ENCODE peak calls at places on chromosomes 5 and 9, in four cellular contexts. One of them, this sample, is unnamed.

GRCh38 chr9:11417782-11418181 is 805.0 kb upstream of the PTPRD start:
- DNase-seq in HCT116: no peak
- DNase-seq in K562: no peak
- DNase-seq in SK-N-SH: no peak
- DNase-seq in this sample: no peak

GRCh38 chr5:5105531-5105930 is 34.6 kb upstream of the ADAMTS16 start:
- DNase-seq in HCT116: no peak
- DNase-seq in K562: no peak
- DNase-seq in SK-N-SH: no peak
- DNase-seq in this sample: no peak

GRCh38 chr9:121360975-121361374 is 9.1 kb downstream of the STOM start:
- DNase-seq in HCT116: no peak
- DNase-seq in K562: no peak
- DNase-seq in SK-N-SH: no peak
- DNase-seq in this sample: no peak

GRCh38 chr9:36827593-36827992 is 206.5 kb downstream of the PAX5 start:
- DNase-seq in HCT116: no peak
- DNase-seq in K562: no peak
- DNase-seq in SK-N-SH: no peak
- DNase-seq in this sample: no peak

GRCh38 chr9:129140397-129141065 is 29.3 kb downstream of the PTPA start:
- DNase-seq in HCT116: no peak
- DNase-seq in K562: peak; percentile 63
- DNase-seq in SK-N-SH: peak; percentile 68
- DNase-seq in this sample: peak; percentile 56

GRCh38 chr5:38468202-38468656 is 88.2 kb downstream of the LIFR start:
- DNase-seq in HCT116: peak; percentile 16
- DNase-seq in K562: no peak
- DNase-seq in SK-N-SH: no peak
- DNase-seq in this sample: peak; percentile 50

GRCh38 chr5:67901816-67902496 is 313.6 kb upstream of the PIK3R1 start:
- DNase-seq in HCT116: no peak
- DNase-seq in K562: no peak
- DNase-seq in SK-N-SH: no peak
- DNase-seq in this sample: no peak

GRCh38 chr5:170132642-170133448 is 27.1 kb downstream of the FOXI1 start:
- DNase-seq in HCT116: no peak
- DNase-seq in K562: no peak
- DNase-seq in SK-N-SH: peak; percentile 57
- DNase-seq in this sample: no peak

GRCh38 chr5:1913578-1913977 is 30.9 kb upstream of the IRX4 start:
- DNase-seq in HCT116: no peak
- DNase-seq in K562: no peak
- DNase-seq in SK-N-SH: no peak
- DNase-seq in this sample: no peak

GRCh38 chr9:37373621-37374020 is 48.9 kb upstream of the GRHPR start:
- DNase-seq in HCT116: no peak
- DNase-seq in K562: no peak
- DNase-seq in SK-N-SH: no peak
- DNase-seq in this sample: no peak

GRCh38 chr9:128731691-128732090 is 7.8 kb upstream of the ZDHHC12 start:
- DNase-seq in HCT116: no peak
- DNase-seq in K562: no peak
- DNase-seq in SK-N-SH: no peak
- DNase-seq in this sample: no peak

GRCh38 chr5:144467795-144468194 is 297.1 kb downstream of the KCTD16 start:
- DNase-seq in HCT116: peak; percentile 8
- DNase-seq in K562: no peak
- DNase-seq in SK-N-SH: peak; percentile 20
- DNase-seq in this sample: peak; percentile 35

GRCh38 chr5:137218471-137218870 is 280.7 kb downstream of the SPOCK1 start:
- DNase-seq in HCT116: no peak
- DNase-seq in K562: no peak
- DNase-seq in SK-N-SH: no peak
- DNase-seq in this sample: no peak

GRCh38 chr9:104750185-104750762 is 2.8 kb downstream of the NIPSNAP3A start:
- DNase-seq in HCT116: no peak
- DNase-seq in K562: no peak
- DNase-seq in SK-N-SH: no peak
- DNase-seq in this sample: no peak

GRCh38 chr9:134205636-134206316 is 41.4 kb upstream of the RNU6ATAC start:
- DNase-seq in HCT116: no peak
- DNase-seq in K562: peak; percentile 54
- DNase-seq in SK-N-SH: peak; percentile 70
- DNase-seq in this sample: no peak

GRCh38 chr9:37297592-37297991 is 124.9 kb upstream of the GRHPR start:
- DNase-seq in HCT116: no peak
- DNase-seq in K562: no peak
- DNase-seq in SK-N-SH: no peak
- DNase-seq in this sample: no peak

GRCh38 chr5:36357391-36357790 is 55.7 kb upstream of the RANBP3L start:
- DNase-seq in HCT116: no peak
- DNase-seq in K562: no peak
- DNase-seq in SK-N-SH: no peak
- DNase-seq in this sample: no peak

GRCh38 chr5:110872200-110872599 is 133.4 kb downstream of the SLC25A46 start:
- DNase-seq in HCT116: no peak
- DNase-seq in K562: no peak
- DNase-seq in SK-N-SH: no peak
- DNase-seq in this sample: no peak

GRCh38 chr5:166948679-166949078 is 1342.8 kb upstream of the WWC1 start:
- DNase-seq in HCT116: no peak
- DNase-seq in K562: no peak
- DNase-seq in SK-N-SH: no peak
- DNase-seq in this sample: no peak

GRCh38 chr5:145495741-145496140 is 339.4 kb downstream of the PRELID2 start:
- DNase-seq in HCT116: peak; percentile 89
- DNase-seq in K562: no peak
- DNase-seq in SK-N-SH: no peak
- DNase-seq in this sample: peak; percentile 2

GRCh38 chr5:134289509-134290113 is 63.7 kb upstream of the PPP2CA start:
- DNase-seq in HCT116: peak; percentile 83
- DNase-seq in K562: peak; percentile 69
- DNase-seq in SK-N-SH: peak; percentile 69
- DNase-seq in this sample: peak; percentile 84

GRCh38 chr5:72633649-72634048 is 126.4 kb upstream of the ZNF366 start:
- DNase-seq in HCT116: no peak
- DNase-seq in K562: peak; percentile 26
- DNase-seq in SK-N-SH: no peak
- DNase-seq in this sample: no peak

GRCh38 chr5:168670881-168671575 is 91.9 kb upstream of the PANK3 start:
- DNase-seq in HCT116: no peak
- DNase-seq in K562: peak; percentile 39
- DNase-seq in SK-N-SH: no peak
- DNase-seq in this sample: no peak

GRCh38 chr5:168674893-168675482 is 95.8 kb upstream of the PANK3 start:
- DNase-seq in HCT116: no peak
- DNase-seq in K562: no peak
- DNase-seq in SK-N-SH: no peak
- DNase-seq in this sample: no peak

GRCh38 chr5:168672016-168672415 is 92.8 kb upstream of the PANK3 start:
- DNase-seq in HCT116: no peak
- DNase-seq in K562: no peak
- DNase-seq in SK-N-SH: no peak
- DNase-seq in this sample: no peak

GRCh38 chr5:168675883-168676408 is 96.8 kb upstream of the PANK3 start:
- DNase-seq in HCT116: no peak
- DNase-seq in K562: no peak
- DNase-seq in SK-N-SH: no peak
- DNase-seq in this sample: no peak

DNA sequence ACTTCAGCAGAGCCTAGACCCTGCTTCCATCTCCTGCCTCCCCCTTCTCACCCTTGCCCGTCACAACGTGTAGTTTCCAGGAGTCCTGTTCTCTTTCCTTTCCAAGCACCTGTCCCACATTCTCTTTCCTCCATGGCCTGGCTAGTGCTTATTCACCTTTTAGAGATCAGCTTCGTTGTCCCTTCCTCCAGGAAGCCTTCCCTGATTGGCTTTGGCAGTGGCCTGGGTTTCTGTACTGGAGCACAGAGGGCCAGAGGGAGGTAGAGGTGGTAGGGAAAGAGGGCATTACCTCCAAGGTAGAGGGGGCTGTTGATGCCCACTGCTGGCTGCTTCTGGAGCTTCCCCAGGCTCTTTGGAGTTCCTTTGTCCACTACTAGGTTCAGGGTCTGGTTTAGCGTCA is 93.7 kb upstream of the PANK3 start:
- DNase-seq in HCT116: no peak
- DNase-seq in K562: no peak
- DNase-seq in SK-N-SH: no peak
- DNase-seq in this sample: no peak
- TF ChIP-seq ZBTB33 in HCT116: no peak
- TF ChIP-seq ZBTB33 in K562: no peak
- TF ChIP-seq ZBTB33 in SK-N-SH: no peak
- TF ChIP-seq ZBTB33 in this sample: no peak

GRCh38 chr5:146794326-146795029 is 84.1 kb downstream of the PPP2R2B start:
- DNase-seq in HCT116: no peak
- DNase-seq in K562: no peak
- DNase-seq in SK-N-SH: no peak
- DNase-seq in this sample: no peak

GRCh38 chr5:146796911-146797310 is 81.6 kb downstream of the PPP2R2B start:
- DNase-seq in HCT116: no peak
- DNase-seq in K562: no peak
- DNase-seq in SK-N-SH: no peak
- DNase-seq in this sample: no peak

GRCh38 chr5:146796144-146796543 is 82.4 kb downstream of the PPP2R2B start:
- DNase-seq in HCT116: no peak
- DNase-seq in K562: no peak
- DNase-seq in SK-N-SH: no peak
- DNase-seq in this sample: no peak

GRCh38 chr5:146799235-146800015 is 79.1 kb downstream of the PPP2R2B start:
- DNase-seq in HCT116: no peak
- DNase-seq in K562: no peak
- DNase-seq in SK-N-SH: no peak
- DNase-seq in this sample: no peak

GRCh38 chr5:146797683-146798082 is 80.9 kb downstream of the PPP2R2B start:
- DNase-seq in HCT116: no peak
- DNase-seq in K562: no peak
- DNase-seq in SK-N-SH: no peak
- DNase-seq in this sample: no peak
- TF ChIP-seq ZBTB33 in HCT116: no peak
- TF ChIP-seq ZBTB33 in K562: no peak
- TF ChIP-seq ZBTB33 in SK-N-SH: no peak
- TF ChIP-seq ZBTB33 in this sample: no peak

GRCh38 chr9:137176302-137177182 is 4.7 kb upstream of the TMEM210 start:
- DNase-seq in HCT116: no peak
- DNase-seq in K562: peak; percentile 73
- DNase-seq in SK-N-SH: no peak
- DNase-seq in this sample: peak; percentile 49
- TF ChIP-seq ZBTB33 in HCT116: no peak
- TF ChIP-seq ZBTB33 in K562: peak; percentile 46
- TF ChIP-seq ZBTB33 in SK-N-SH: no peak
- TF ChIP-seq ZBTB33 in this sample: no peak

GRCh38 chr5:90410178-90410762 is 714 bp upstream of the CETN3 start:
- DNase-seq in HCT116: no peak
- DNase-seq in K562: no peak
- DNase-seq in SK-N-SH: no peak
- DNase-seq in this sample: peak; percentile 4
- TF ChIP-seq ZBTB33 in HCT116: no peak
- TF ChIP-seq ZBTB33 in K562: no peak
- TF ChIP-seq ZBTB33 in SK-N-SH: no peak
- TF ChIP-seq ZBTB33 in this sample: no peak

DNA sequence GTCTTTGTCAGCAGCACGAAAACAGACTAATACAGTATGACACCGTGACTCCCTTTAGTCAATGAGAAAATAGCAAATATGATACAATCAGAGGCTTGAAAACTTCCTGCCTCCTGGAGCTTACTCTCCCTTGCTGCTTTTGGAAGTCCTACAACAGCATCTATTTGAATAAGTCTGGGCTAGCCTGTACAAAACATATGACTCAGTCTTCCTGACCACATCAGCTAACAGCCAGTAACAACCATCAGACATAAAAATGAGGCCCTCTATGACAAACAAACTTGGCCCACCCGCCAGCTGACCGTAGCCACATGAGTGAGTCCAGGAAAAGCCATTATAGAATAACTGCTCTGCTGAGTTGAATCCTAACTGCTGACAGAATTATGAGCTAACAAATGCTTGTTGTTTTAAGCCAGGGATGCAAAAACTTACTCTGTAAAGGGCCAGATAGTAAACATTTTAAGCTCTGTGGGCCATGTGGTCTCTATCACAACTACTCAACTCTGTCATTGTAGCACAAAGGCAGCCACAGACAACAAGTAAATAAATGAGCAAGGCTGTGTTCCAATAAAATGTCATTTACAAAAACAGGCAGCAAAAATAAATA is 347.6 kb downstream of the PTPRD start:
- DNase-seq in HCT116: no peak
- DNase-seq in K562: no peak
- DNase-seq in SK-N-SH: no peak
- DNase-seq in this sample: no peak
- TF ChIP-seq ZBTB33 in HCT116: no peak
- TF ChIP-seq ZBTB33 in K562: no peak
- TF ChIP-seq ZBTB33 in SK-N-SH: no peak
- TF ChIP-seq ZBTB33 in this sample: no peak

GRCh38 chr9:127177221-127177620 is 54.8 kb upstream of the ANGPTL2 start:
- DNase-seq in HCT116: no peak
- DNase-seq in K562: no peak
- DNase-seq in SK-N-SH: no peak
- DNase-seq in this sample: no peak
- TF ChIP-seq ZBTB33 in HCT116: no peak
- TF ChIP-seq ZBTB33 in K562: no peak
- TF ChIP-seq ZBTB33 in SK-N-SH: no peak
- TF ChIP-seq ZBTB33 in this sample: no peak

GRCh38 chr9:35406183-35406959 is 83.5 kb upstream of the RUSC2 start:
- DNase-seq in HCT116: no peak
- DNase-seq in K562: peak; percentile 33
- DNase-seq in SK-N-SH: no peak
- DNase-seq in this sample: no peak
- TF ChIP-seq ZBTB33 in HCT116: no peak
- TF ChIP-seq ZBTB33 in K562: no peak
- TF ChIP-seq ZBTB33 in SK-N-SH: no peak
- TF ChIP-seq ZBTB33 in this sample: no peak

GRCh38 chr9:132877818-132878694 is at the start of gene AK8:
- DNase-seq in HCT116: peak; percentile 48
- DNase-seq in K562: peak; percentile 94
- DNase-seq in SK-N-SH: peak; percentile 98
- DNase-seq in this sample: peak; percentile 23

GRCh38 chr9:132881826-132882225 is 3.1 kb downstream of the SPACA9 start:
- DNase-seq in HCT116: no peak
- DNase-seq in K562: no peak
- DNase-seq in SK-N-SH: no peak
- DNase-seq in this sample: no peak

GRCh38 chr9:132878695-132879064 is at the start of gene SPACA9:
- DNase-seq in HCT116: peak; percentile 10
- DNase-seq in K562: peak; percentile 57
- DNase-seq in SK-N-SH: peak; percentile 89
- DNase-seq in this sample: no peak

GRCh38 chr9:132879443-132880310 is 979 bp downstream of the SPACA9 start:
- DNase-seq in HCT116: no peak
- DNase-seq in K562: no peak
- DNase-seq in SK-N-SH: no peak
- DNase-seq in this sample: no peak

GRCh38 chr9:132880311-132880661 is 1.6 kb downstream of the SPACA9 start:
- DNase-seq in HCT116: no peak
- DNase-seq in K562: no peak
- DNase-seq in SK-N-SH: no peak
- DNase-seq in this sample: no peak
- TF ChIP-seq ZBTB33 in HCT116: no peak
- TF ChIP-seq ZBTB33 in K562: no peak
- TF ChIP-seq ZBTB33 in SK-N-SH: no peak
- TF ChIP-seq ZBTB33 in this sample: no peak

This sample was measured in HepG2.